ENCODE peak calls at places on chromosome 1, in five cellular contexts. M is astrocyte of the cerebellum, R is head of caudate nucleus, Z is germinal center, A is AG04450. S is an unnamed sample.

GRCh38 chr1:219542828-219543518 is 69.9 kb downstream of the ZC3H11B start:
- DNase-seq in Z (no peak), M (peak; percentile 76), R (no peak), A (no peak), S (no peak)

GRCh38 chr1:175090775-175091174 is 23.1 kb downstream of the TNN start:
- DNase-seq in A (no peak), M (no peak), Z (no peak), R (no peak), S (no peak)

GRCh38 chr1:84853743-84854721 is 39.0 kb downstream of the LPAR3 start:
- DNase-seq in Z (no peak), M (no peak), R (no peak), A (no peak), S (peak; percentile 65)

GRCh38 chr1:43232071-43232470 is 37.7 kb upstream of the TMEM125 start:
- DNase-seq in Z (no peak), M (peak; percentile 51), A (peak; percentile 36), R (no peak), S (no peak)

GRCh38 chr1:67830226-67830625 is 3.0 kb downstream of the GNG12 start:
- DNase-seq in A (no peak), Z (no peak), M (no peak), R (no peak), S (no peak)

GRCh38 chr1:177934927-177935326 is 34.9 kb downstream of the SEC16B start:
- DNase-seq in R (no peak), M (no peak), A (no peak), Z (no peak), S (no peak)

GRCh38 chr1:53614231-53615021 is 124.5 kb downstream of the GLIS1 start:
- DNase-seq in M (no peak), R (peak; percentile 4), A (no peak), Z (no peak), S (no peak)

GRCh38 chr1:221778535-221779142 is 36.8 kb upstream of the DUSP10 start:
- DNase-seq in R (no peak), A (no peak), Z (peak; percentile 53), M (no peak), S (no peak)

GRCh38 chr1:67170751-67171573 is 4.7 kb downstream of the IL23R start:
- DNase-seq in A (no peak), M (no peak), Z (no peak), R (no peak), S (no peak)

GRCh38 chr1:244049969-244050834 is 881 bp upstream of the ZBTB18 start:
- DNase-seq in A (no peak), M (no peak), R (peak; percentile 43), Z (peak; percentile 38), S (no peak)

GRCh38 chr1:45617618-45618017 is 6.2 kb downstream of the CCDC17 start:
- DNase-seq in A (no peak), M (no peak), R (no peak), Z (no peak), S (no peak)

S was measured in T-helper 2 cell treated with Interferon-gamma antibody and Interleukin-4, amounts not matched to agents 5 μg/mL and 100 μg/mL, for 36 hours.